ENCODE peak calls at places on chromosomes 3 and 15, in four cellular contexts. K is IMR-90, Y is H1, D is H9. C is an unnamed sample.

GRCh38 chr3:128348805-128349531 is 117.7 kb downstream of the DNAJB8 start:
- DNase-seq in K (peak; percentile 13), Y (no peak), D (peak; percentile 43), C (peak; percentile 59)

GRCh38 chr3:8975081-8976020 is 12.1 kb upstream of the RAD18 start:
- DNase-seq in Y (no peak), K (no peak), D (no peak), C (no peak)

GRCh38 chr3:59446775-59447465 is 397.1 kb upstream of the CFAP20DC start:
- DNase-seq in K (no peak), Y (no peak), D (no peak), C (no peak)

GRCh38 chr3:160685144-160685766 is 8.3 kb downstream of the ARL14 start:
- DNase-seq in K (peak; percentile 18), D (no peak), Y (no peak), C (no peak)

GRCh38 chr3:143970773-143971366 is 753 bp upstream of the DIPK2A start:
- DNase-seq in K (peak; percentile 33), Y (no peak), D (peak; percentile 65), C (peak; percentile 77)

GRCh38 chr15:85482896-85483295 is 102.5 kb downstream of the AKAP13 start:
- DNase-seq in K (peak; percentile 92), D (no peak), Y (no peak), C (no peak)

GRCh38 chr15:52326758-52327157 is 31.2 kb upstream of the MYO5C start:
- DNase-seq in Y (no peak), K (peak; percentile 73), D (no peak), C (no peak)

GRCh38 chr3:43729707-43730399 is 39.1 kb downstream of the ABHD5 start:
- DNase-seq in K (no peak), D (no peak), Y (no peak), C (no peak)

GRCh38 chr15:51270706-51271105 is 67.7 kb downstream of the CYP19A1 start:
- DNase-seq in Y (no peak), K (no peak), D (no peak), C (no peak)

GRCh38 chr15:60511351-60512157 is 32.6 kb upstream of the ICE2 start:
- DNase-seq in D (no peak), Y (no peak), K (peak; percentile 10), C (no peak)

GRCh38 chr3:110479676-110480075 is 591.9 kb upstream of the NECTIN3 start:
- DNase-seq in D (no peak), Y (no peak), K (no peak), C (no peak)

GRCh38 chr15:70061086-70061370 is 36.7 kb downstream of the TLE3 start:
- DNase-seq in Y (no peak), D (no peak), K (no peak), C (no peak)

GRCh38 chr3:93843981-93844380 is 129.7 kb downstream of the PROS1 start:
- DNase-seq in K (peak; percentile 76), Y (no peak), D (no peak), C (peak; percentile 43)
- H3K56ac ChIP-seq in K (no peak overlapping the region), Y (no peak overlapping the region), D (no peak overlapping the region), C (no peak overlapping the region)

GRCh38 chr15:38652998-38653397 is 88.4 kb upstream of the RASGRP1 start:
- DNase-seq in D (no peak), Y (no peak), K (no peak), C (no peak)
- H3K56ac ChIP-seq in D (no peak overlapping the region), Y (no peak overlapping the region), K (no peak overlapping the region), C (no peak overlapping the region)

GRCh38 chr3:66518644-66519043 is 17.8 kb upstream of the LRIG1 start:
- DNase-seq in D (no peak), Y (no peak), K (no peak), C (no peak)
- H3K56ac ChIP-seq in D (no peak overlapping the region), Y (no peak overlapping the region), K (no peak overlapping the region), C (no peak overlapping the region)

DNA sequence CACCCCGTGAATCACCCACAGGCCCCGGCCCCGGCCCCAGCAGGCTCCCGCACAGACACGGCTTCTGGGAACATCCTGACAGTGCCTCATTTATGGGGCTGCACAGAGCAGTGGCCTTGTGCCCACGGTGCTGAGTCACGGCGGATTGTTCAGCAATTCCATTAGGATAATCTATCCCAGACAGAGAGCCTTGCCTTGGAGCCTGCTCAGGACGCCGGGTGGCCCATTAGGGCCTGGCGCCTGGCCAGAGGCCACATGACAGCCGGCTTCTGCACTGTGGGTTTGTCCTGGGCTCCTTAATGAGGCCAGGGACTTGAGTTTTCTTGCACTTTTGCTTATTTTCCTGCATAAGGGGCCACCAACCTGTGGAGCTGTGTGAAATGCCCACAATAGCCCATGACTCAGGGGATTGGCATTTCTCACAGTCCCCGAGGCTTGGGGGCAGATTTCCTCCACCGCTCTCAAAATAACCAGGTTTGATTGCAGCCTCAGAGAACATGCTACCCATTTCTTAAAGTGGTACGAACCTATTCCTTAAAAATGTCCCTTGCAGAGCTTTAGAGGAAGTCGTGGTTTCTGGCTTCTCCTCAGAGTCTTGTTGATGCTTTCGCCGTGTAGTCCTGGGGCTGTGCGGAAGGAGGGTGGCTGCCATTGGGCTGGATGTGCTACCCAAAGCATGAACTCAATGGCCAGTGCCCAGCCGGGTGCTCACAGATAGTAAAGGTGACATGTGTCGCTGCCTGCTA is 19.0 kb downstream of the SYNM start:
- DNase-seq in Y (no peak), K (peak; percentile 96), D (peak; percentile 62), C (peak; percentile 98)
- H3K56ac ChIP-seq in Y (no peak overlapping the region), K (peak overlapping the region; percentile 35), D (no peak overlapping the region), C (peak overlapping the region; percentile 27)